ENCODE peak calls at places on chromosomes 6 and 20, in five cellular contexts. I is upper lobe of left lung, U is fibroblast of mammary gland, A is cardiac fibroblast, G is heart left ventricle. S is an unnamed sample.

GRCh38 chr6:7528565-7528964 is 12.9 kb upstream of the DSP start:
- DNase-seq in I (no peak), A (peak), G (no peak), U (peak), S (peak)

GRCh38 chr20:39795401-39796272 is 833.5 kb downstream of the DHX35 start:
- DNase-seq in A (no peak), U (peak), I (no peak), G (no peak), S (peak)

GRCh38 chr6:75932067-75932466 is 140.4 kb downstream of the IMPG1 start:
- DNase-seq in G (peak), I (no peak), U (peak), A (peak), S (peak)

GRCh38 chr6:27178001-27178730 is 69.3 kb upstream of the PRSS16 start:
- DNase-seq in G (peak), U (peak), I (peak), A (peak), S (peak)

GRCh38 chr6:112372213-112372806 is 25.2 kb downstream of the RFPL4B start:
- DNase-seq in A (peak), I (no peak), U (peak), G (no peak), S (peak)

GRCh38 chr6:133890941-133891813 is 2.3 kb downstream of the TCF21 start:
- DNase-seq in U (peak), I (no peak), G (peak), A (peak), S (peak)

GRCh38 chr6:33958863-33959651 is 155.3 kb upstream of the MLN start:
- DNase-seq in U (no peak), G (no peak), A (no peak), I (no peak), S (no peak)

GRCh38 chr6:14671261-14671681 is 553.7 kb downstream of the CD83 start:
- DNase-seq in A (peak), G (peak), U (peak), I (no peak), S (peak)

GRCh38 chr6:30749554-30750378 is 5.4 kb upstream of the IER3 start:
- DNase-seq in I (no peak), G (no peak), A (no peak), U (no peak), S (no peak)

GRCh38 chr20:23078351-23078993 is 7.7 kb downstream of the CD93 start:
- DNase-seq in A (peak), I (no peak), U (peak), G (no peak), S (peak)

GRCh38 chr6:109121411-109121810 is 26.1 kb downstream of the CEP57L1 start:
- DNase-seq in A (peak), I (no peak), G (no peak), U (peak), S (peak)

GRCh38 chr20:12012241-12013222 is 94.8 kb downstream of the BTBD3 start:
- DNase-seq in I (peak), A (peak), U (peak), G (no peak), S (peak)

GRCh38 chr6:72616406-72617015 is 5.4 kb upstream of the KCNQ5 start:
- DNase-seq in I (no peak), G (no peak), U (peak), A (peak), S (peak)

GRCh38 chr20:37517371-37517748 is 3.7 kb upstream of the NNAT start:
- DNase-seq in A (no peak), I (peak), U (no peak), G (no peak), S (no peak)

GRCh38 chr6:36130672-36131516 is 581 bp downstream of the MAPK13 start:
- DNase-seq in I (peak), U (peak), G (no peak), A (peak), S (peak)

GRCh38 chr20:6122873-6123649 is at the start of gene FERMT1:
- DNase-seq in A (peak), G (peak), U (peak), I (peak), S (peak)

GRCh38 chr6:63589955-63590411 is 17.7 kb downstream of the LOC128125822 start:
- DNase-seq in I (no peak), G (no peak), A (no peak), U (no peak), S (no peak)

GRCh38 chr6:154157706-154158105 is 118.7 kb downstream of the OPRM1 start:
- DNase-seq in A (no peak), G (no peak), U (no peak), I (no peak), S (no peak)

GRCh38 chr20:31861346-31862156 is 8.8 kb downstream of the DUSP15 start:
- DNase-seq in G (peak), U (no peak), A (peak), I (peak), S (peak)

GRCh38 chr20:52972965-52973819 is 1.0 kb downstream of the TSHZ2 start:
- DNase-seq in U (peak), G (peak), A (no peak), I (no peak), S (no peak)

GRCh38 chr6:45830441-45831139 is 185.1 kb downstream of the CLIC5 start:
- DNase-seq in G (no peak), I (no peak), A (peak), U (peak), S (peak)

GRCh38 chr6:107331409-107332386 is 127.7 kb downstream of the PDSS2 start:
- DNase-seq in G (no peak), U (no peak), A (no peak), I (no peak), S (no peak)

DNA sequence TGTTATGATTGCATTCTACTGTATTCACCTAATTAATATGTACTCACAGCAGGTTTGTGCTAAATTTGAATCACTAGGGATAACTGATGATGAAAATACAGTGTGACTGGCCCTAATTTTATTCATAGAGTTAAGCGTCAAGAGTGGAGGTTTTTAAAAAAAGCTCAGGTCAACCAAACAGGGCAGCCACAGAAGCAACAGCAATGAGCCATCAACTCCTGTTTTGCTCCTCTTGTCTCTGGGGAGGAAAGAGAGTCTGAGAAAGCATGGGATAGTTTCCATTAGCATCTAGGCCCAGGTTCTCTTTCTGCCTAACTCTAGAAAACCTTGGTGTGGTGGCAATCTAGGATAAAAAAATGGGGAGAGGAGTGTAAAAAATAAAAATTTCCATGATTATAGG is 122.1 kb downstream of the OGFRL1 start:
- DNase-seq in U (peak), G (no peak), A (no peak), I (no peak), S (peak)
- H3K4me3 ChIP-seq in U (no peak), G (no peak), A (no peak), I (no peak), S (no peak)

DNA sequence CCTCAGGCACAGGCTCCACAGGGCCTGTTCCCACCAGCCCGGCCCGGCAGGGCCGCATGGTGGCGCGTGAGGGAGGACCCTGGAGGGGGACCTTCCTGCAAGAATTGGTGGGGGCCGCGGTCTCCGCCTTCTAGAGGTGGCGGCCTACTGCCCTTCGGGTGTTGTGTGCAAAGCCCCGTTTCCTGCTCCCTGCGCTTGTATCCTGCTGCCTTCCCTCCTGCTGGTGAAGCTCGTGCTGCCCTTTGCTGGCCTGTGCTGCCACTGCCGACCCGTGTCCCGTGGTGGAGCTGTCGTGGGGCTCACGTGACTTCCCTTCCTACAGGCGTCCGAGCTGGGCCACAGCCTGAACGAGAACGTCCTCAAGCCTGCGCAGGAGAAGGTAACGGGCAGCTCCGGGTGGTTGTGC is 8.4 kb upstream of the COL20A1 start:
- DNase-seq in U (no peak), I (no peak), A (no peak), G (peak), S (no peak)
- H3K4me3 ChIP-seq in U (no peak), I (no peak), A (no peak), G (no peak), S (no peak)

DNA sequence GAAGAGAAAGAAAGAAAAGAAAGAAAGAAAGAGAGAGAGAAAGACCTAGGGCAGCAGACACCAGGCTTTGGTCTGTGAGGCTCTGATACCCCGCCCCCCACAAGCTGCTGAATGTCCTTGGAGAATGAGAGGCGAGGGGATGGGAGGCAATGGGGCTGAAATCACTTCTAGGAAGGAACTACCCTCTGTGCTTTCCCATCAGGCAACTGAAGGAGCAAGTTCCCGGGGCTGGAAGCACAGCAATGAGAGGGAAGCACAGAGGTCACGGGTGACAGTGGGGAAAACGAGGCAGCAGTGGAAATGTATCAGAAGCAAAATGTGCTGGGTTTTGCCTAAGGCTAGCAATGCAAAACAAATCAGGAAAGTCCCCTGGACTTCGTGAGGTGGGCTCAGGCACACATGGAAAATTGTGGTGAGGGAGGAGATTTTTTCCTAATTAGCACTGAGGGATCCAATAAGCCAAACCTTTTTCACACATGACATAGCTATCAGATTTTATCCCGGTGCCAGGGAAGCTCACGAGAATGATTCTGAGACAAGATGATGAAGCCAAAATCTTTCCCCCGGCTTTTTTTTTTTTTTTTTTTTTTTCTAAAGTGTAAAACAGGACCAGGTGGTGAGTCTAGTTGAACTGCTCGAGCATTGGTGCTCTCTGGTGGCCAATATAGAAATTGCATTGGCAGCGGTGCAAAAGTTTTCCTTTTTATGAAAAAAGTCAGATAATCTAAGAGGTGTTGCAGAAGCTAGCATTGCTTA is 16.8 kb upstream of the ARFGEF2 start:
- DNase-seq in I (peak), G (no peak), A (peak), U (peak), S (peak)
- H3K4me3 ChIP-seq in I (no peak), G (no peak), A (no peak), U (no peak), S (no peak)

GRCh38 chr6:170584954-170585498 is 589 bp upstream of the PDCD2 start:
- DNase-seq in A (no peak), G (no peak), U (no peak), I (peak), S (no peak)

GRCh38 chr6:170596426-170596825 is 12.0 kb upstream of the PDCD2 start:
- DNase-seq in A (no peak), I (no peak), U (no peak), G (no peak), S (no peak)

GRCh38 chr6:170590725-170591124 is 6.3 kb upstream of the PDCD2 start:
- DNase-seq in A (no peak), G (no peak), U (no peak), I (no peak), S (no peak)
- H3K4me3 ChIP-seq in A (no peak), G (no peak), U (no peak), I (no peak), S (no peak)

GRCh38 chr20:9838378-9839295 is at the start of gene PAK5:
- DNase-seq in A (peak), I (peak), G (no peak), U (peak), S (peak)
- H3K4me3 ChIP-seq in A (no peak), I (peak), G (no peak), U (no peak), S (no peak)

GRCh38 chr6:10418862-10419748 is 4.2 kb upstream of the TFAP2A start:
- DNase-seq in I (no peak), A (no peak), U (no peak), G (no peak), S (no peak)
- H3K4me3 ChIP-seq in I (no peak), A (no peak), U (no peak), G (no peak), S (no peak)

DNA sequence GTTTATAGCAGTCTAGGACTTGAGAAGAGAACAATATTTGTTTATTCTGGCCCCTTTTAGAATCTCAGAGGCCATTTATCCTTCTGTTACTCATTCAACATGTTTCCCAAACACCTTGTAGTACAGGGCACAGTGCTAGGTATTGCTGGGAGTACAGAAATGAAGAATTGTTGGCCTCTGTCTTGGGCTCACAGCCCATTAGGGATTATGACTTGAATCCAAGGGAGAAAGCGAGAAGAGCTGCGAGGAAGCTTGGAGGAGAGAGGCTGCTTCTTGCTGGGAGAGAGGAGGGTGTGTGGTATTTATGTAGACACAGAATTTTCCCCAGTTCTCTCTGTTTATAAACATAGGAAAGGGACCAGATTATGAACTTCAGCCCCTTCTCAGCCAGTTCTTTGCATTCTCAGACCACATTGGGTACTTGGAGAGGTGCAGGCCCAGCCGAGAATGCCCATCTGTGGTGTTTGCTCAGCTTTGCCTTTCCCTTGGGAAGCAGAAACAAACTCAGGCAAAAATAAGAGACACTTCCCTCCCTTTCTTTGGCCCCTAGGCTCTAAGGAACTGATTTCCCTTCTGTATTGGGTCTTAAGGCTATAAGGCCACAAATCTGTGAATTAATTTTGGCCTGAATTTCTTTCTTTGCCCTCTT is 17.9 kb downstream of the CHMP4B start:
- DNase-seq in A (no peak), U (no peak), G (no peak), I (no peak), S (peak)
- H3K4me3 ChIP-seq in A (no peak), U (no peak), G (no peak), I (no peak), S (no peak)

GRCh38 chr6:43804550-43805223 is 34.7 kb downstream of the VEGFA start:
- DNase-seq in U (no peak), G (no peak), A (no peak), I (no peak), S (no peak)
- H3K4me3 ChIP-seq in U (no peak), G (no peak), A (no peak), I (no peak), S (no peak)

GRCh38 chr6:152701081-152701862 is 3.6 kb downstream of the MYCT1 start:
- DNase-seq in I (no peak), A (no peak), U (no peak), G (no peak), S (no peak)
- H3K4me3 ChIP-seq in I (peak), A (no peak), U (no peak), G (no peak), S (no peak)